ENCODE peak calls at places on chromosome 15, in eight cellular contexts. One of them, this sample, is unnamed.

GRCh38 chr15:60932051-60932915 is 296.8 kb downstream of the RORA start:
- DNase-seq in fibroblast of lung: peak
- DNase-seq in neural crest cell: no peak
- DNase-seq in B cell: no peak
- DNase-seq in astrocyte of the spinal cord: peak
- DNase-seq in bronchial epithelial cell: peak
- DNase-seq in tibial nerve: no peak
- DNase-seq in HFFc6: peak
- DNase-seq in this sample: peak

GRCh38 chr15:46297766-46298165 is 662.9 kb downstream of the SQOR start:
- DNase-seq in fibroblast of lung: no peak
- DNase-seq in neural crest cell: no peak
- DNase-seq in B cell: peak
- DNase-seq in astrocyte of the spinal cord: no peak
- DNase-seq in bronchial epithelial cell: no peak
- DNase-seq in tibial nerve: no peak
- DNase-seq in HFFc6: no peak
- DNase-seq in this sample: no peak

GRCh38 chr15:58966698-58967097 is 20.8 kb upstream of the RNF111 start:
- DNase-seq in fibroblast of lung: peak
- DNase-seq in neural crest cell: no peak
- DNase-seq in B cell: no peak
- DNase-seq in astrocyte of the spinal cord: no peak
- DNase-seq in bronchial epithelial cell: peak
- DNase-seq in tibial nerve: no peak
- DNase-seq in HFFc6: peak
- DNase-seq in this sample: no peak

GRCh38 chr15:26864664-26865191 is 2.1 kb upstream of the GABRA5 start:
- DNase-seq in fibroblast of lung: peak
- DNase-seq in neural crest cell: peak
- DNase-seq in B cell: no peak
- DNase-seq in astrocyte of the spinal cord: peak
- DNase-seq in bronchial epithelial cell: peak
- DNase-seq in tibial nerve: no peak
- DNase-seq in HFFc6: peak
- DNase-seq in this sample: no peak

GRCh38 chr15:44726568-44727461 is 9.5 kb upstream of the TRIM69 start:
- DNase-seq in fibroblast of lung: peak
- DNase-seq in neural crest cell: no peak
- DNase-seq in B cell: peak
- DNase-seq in astrocyte of the spinal cord: peak
- DNase-seq in bronchial epithelial cell: peak
- DNase-seq in tibial nerve: peak
- DNase-seq in HFFc6: peak
- DNase-seq in this sample: peak

GRCh38 chr15:42088801-42089640 is 5.3 kb downstream of the PLA2G4D start:
- DNase-seq in fibroblast of lung: no peak
- DNase-seq in neural crest cell: no peak
- DNase-seq in B cell: no peak
- DNase-seq in astrocyte of the spinal cord: no peak
- DNase-seq in bronchial epithelial cell: no peak
- DNase-seq in tibial nerve: no peak
- DNase-seq in HFFc6: no peak
- DNase-seq in this sample: no peak

GRCh38 chr15:77529394-77530159 is 103.1 kb downstream of the LINGO1 start:
- DNase-seq in fibroblast of lung: no peak
- DNase-seq in neural crest cell: no peak
- DNase-seq in B cell: no peak
- DNase-seq in astrocyte of the spinal cord: no peak
- DNase-seq in bronchial epithelial cell: no peak
- DNase-seq in tibial nerve: no peak
- DNase-seq in HFFc6: no peak
- DNase-seq in this sample: no peak

GRCh38 chr15:58988011-58988785 is 735 bp downstream of the RNF111 start:
- DNase-seq in fibroblast of lung: peak
- DNase-seq in neural crest cell: peak
- DNase-seq in B cell: peak
- DNase-seq in astrocyte of the spinal cord: peak
- DNase-seq in bronchial epithelial cell: peak
- DNase-seq in tibial nerve: peak
- DNase-seq in HFFc6: no peak
- DNase-seq in this sample: no peak

GRCh38 chr15:100658895-100659294 is 56.5 kb downstream of the ASB7 start:
- DNase-seq in fibroblast of lung: no peak
- DNase-seq in neural crest cell: no peak
- DNase-seq in B cell: no peak
- DNase-seq in astrocyte of the spinal cord: no peak
- DNase-seq in bronchial epithelial cell: no peak
- DNase-seq in tibial nerve: no peak
- DNase-seq in HFFc6: no peak
- DNase-seq in this sample: no peak

GRCh38 chr15:78212546-78213424 is 21.6 kb downstream of the ACSBG1 start:
- DNase-seq in fibroblast of lung: peak
- DNase-seq in neural crest cell: no peak
- DNase-seq in B cell: no peak
- DNase-seq in astrocyte of the spinal cord: peak
- DNase-seq in bronchial epithelial cell: peak
- DNase-seq in tibial nerve: no peak
- DNase-seq in HFFc6: peak
- DNase-seq in this sample: peak

GRCh38 chr15:68503791-68504720 is 72.1 kb upstream of the ITGA11 start:
- DNase-seq in fibroblast of lung: peak
- DNase-seq in neural crest cell: no peak
- DNase-seq in B cell: no peak
- DNase-seq in astrocyte of the spinal cord: peak
- DNase-seq in bronchial epithelial cell: no peak
- DNase-seq in tibial nerve: no peak
- DNase-seq in HFFc6: no peak
- DNase-seq in this sample: no peak

GRCh38 chr15:32736351-32737061 is 18.7 kb downstream of the GREM1 start:
- DNase-seq in fibroblast of lung: no peak
- DNase-seq in neural crest cell: no peak
- DNase-seq in B cell: no peak
- DNase-seq in astrocyte of the spinal cord: no peak
- DNase-seq in bronchial epithelial cell: no peak
- DNase-seq in tibial nerve: no peak
- DNase-seq in HFFc6: no peak
- DNase-seq in this sample: no peak

GRCh38 chr15:31366169-31366734 is 39.6 kb downstream of the KLF13 start:
- DNase-seq in fibroblast of lung: no peak
- DNase-seq in neural crest cell: no peak
- DNase-seq in B cell: no peak
- DNase-seq in astrocyte of the spinal cord: no peak
- DNase-seq in bronchial epithelial cell: no peak
- DNase-seq in tibial nerve: peak
- DNase-seq in HFFc6: peak
- DNase-seq in this sample: no peak

GRCh38 chr15:31364301-31365031 is 37.8 kb downstream of the KLF13 start:
- DNase-seq in fibroblast of lung: no peak
- DNase-seq in neural crest cell: no peak
- DNase-seq in B cell: no peak
- DNase-seq in astrocyte of the spinal cord: no peak
- DNase-seq in bronchial epithelial cell: peak
- DNase-seq in tibial nerve: no peak
- DNase-seq in HFFc6: no peak
- DNase-seq in this sample: no peak

GRCh38 chr15:31365032-31365654 is 38.5 kb downstream of the KLF13 start:
- DNase-seq in fibroblast of lung: no peak
- DNase-seq in neural crest cell: no peak
- DNase-seq in B cell: no peak
- DNase-seq in astrocyte of the spinal cord: no peak
- DNase-seq in bronchial epithelial cell: no peak
- DNase-seq in tibial nerve: no peak
- DNase-seq in HFFc6: no peak
- DNase-seq in this sample: no peak

GRCh38 chr15:31367021-31367729 is 40.5 kb downstream of the KLF13 start:
- DNase-seq in fibroblast of lung: no peak
- DNase-seq in neural crest cell: no peak
- DNase-seq in B cell: no peak
- DNase-seq in astrocyte of the spinal cord: no peak
- DNase-seq in bronchial epithelial cell: no peak
- DNase-seq in tibial nerve: no peak
- DNase-seq in HFFc6: no peak
- DNase-seq in this sample: no peak

GRCh38 chr15:31365655-31366127 is 39.1 kb downstream of the KLF13 start:
- DNase-seq in fibroblast of lung: peak
- DNase-seq in neural crest cell: peak
- DNase-seq in B cell: peak
- DNase-seq in astrocyte of the spinal cord: peak
- DNase-seq in bronchial epithelial cell: peak
- DNase-seq in tibial nerve: peak
- DNase-seq in HFFc6: peak
- DNase-seq in this sample: no peak
- TF ChIP-seq CTCF in fibroblast of lung: peak
- TF ChIP-seq CTCF in neural crest cell: peak
- TF ChIP-seq CTCF in B cell: peak
- TF ChIP-seq CTCF in astrocyte of the spinal cord: peak
- TF ChIP-seq CTCF in bronchial epithelial cell: peak
- TF ChIP-seq CTCF in tibial nerve: peak
- TF ChIP-seq CTCF in HFFc6: peak
- TF ChIP-seq CTCF in this sample: peak

GRCh38 chr15:70507772-70508351 is 255.5 kb downstream of the UACA start:
- DNase-seq in fibroblast of lung: peak
- DNase-seq in neural crest cell: no peak
- DNase-seq in B cell: no peak
- DNase-seq in astrocyte of the spinal cord: peak
- DNase-seq in bronchial epithelial cell: peak
- DNase-seq in tibial nerve: no peak
- DNase-seq in HFFc6: no peak
- DNase-seq in this sample: peak

GRCh38 chr15:70510433-70510832 is 252.9 kb downstream of the UACA start:
- DNase-seq in fibroblast of lung: no peak
- DNase-seq in neural crest cell: no peak
- DNase-seq in B cell: no peak
- DNase-seq in astrocyte of the spinal cord: no peak
- DNase-seq in bronchial epithelial cell: no peak
- DNase-seq in tibial nerve: no peak
- DNase-seq in HFFc6: no peak
- DNase-seq in this sample: no peak

GRCh38 chr15:70509282-70510272 is 253.8 kb downstream of the UACA start:
- DNase-seq in fibroblast of lung: no peak
- DNase-seq in neural crest cell: no peak
- DNase-seq in B cell: no peak
- DNase-seq in astrocyte of the spinal cord: no peak
- DNase-seq in bronchial epithelial cell: peak
- DNase-seq in tibial nerve: no peak
- DNase-seq in HFFc6: no peak
- DNase-seq in this sample: no peak

GRCh38 chr15:70505971-70506887 is 257.1 kb downstream of the UACA start:
- DNase-seq in fibroblast of lung: no peak
- DNase-seq in neural crest cell: no peak
- DNase-seq in B cell: no peak
- DNase-seq in astrocyte of the spinal cord: peak
- DNase-seq in bronchial epithelial cell: no peak
- DNase-seq in tibial nerve: no peak
- DNase-seq in HFFc6: no peak
- DNase-seq in this sample: no peak

DNA sequence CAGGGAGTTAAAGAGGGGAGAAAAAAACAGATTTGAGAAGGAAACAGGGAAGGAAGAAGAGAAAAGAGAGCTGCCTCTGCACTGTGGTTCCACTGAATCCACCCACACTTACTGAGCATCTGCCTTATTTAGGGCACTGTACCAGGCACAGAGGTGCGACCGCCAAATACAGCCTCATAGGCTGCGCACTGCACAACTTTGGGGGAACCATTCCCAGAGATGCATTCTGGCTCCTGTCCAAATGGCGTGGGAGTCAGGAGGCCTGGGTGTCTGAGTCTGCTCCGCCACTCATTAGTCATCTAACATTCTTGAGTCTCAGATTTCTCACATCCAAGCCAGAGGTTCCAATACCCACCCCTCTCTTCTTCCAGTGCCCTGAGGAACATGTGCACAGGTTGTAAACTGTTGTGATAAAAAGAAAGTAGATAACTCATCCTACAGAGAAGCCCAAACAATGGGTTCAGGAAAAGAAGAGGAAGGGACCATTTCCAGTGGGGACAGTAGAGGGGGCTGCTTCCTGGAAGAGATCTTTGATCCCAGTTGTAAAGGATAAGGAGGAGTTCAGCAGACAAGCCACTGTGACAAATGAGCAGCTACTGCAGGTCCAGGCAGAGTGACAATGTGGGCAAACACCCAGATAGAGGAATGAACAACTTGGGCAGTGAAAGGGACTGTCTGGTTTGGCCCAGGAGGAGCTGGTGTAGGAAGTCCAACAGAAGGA is 254.6 kb downstream of the UACA start:
- DNase-seq in fibroblast of lung: peak
- DNase-seq in neural crest cell: no peak
- DNase-seq in B cell: no peak
- DNase-seq in astrocyte of the spinal cord: peak
- DNase-seq in bronchial epithelial cell: peak
- DNase-seq in tibial nerve: no peak
- DNase-seq in HFFc6: peak
- DNase-seq in this sample: peak
- TF ChIP-seq CTCF in fibroblast of lung: peak
- TF ChIP-seq CTCF in neural crest cell: no peak
- TF ChIP-seq CTCF in B cell: no peak
- TF ChIP-seq CTCF in astrocyte of the spinal cord: no peak
- TF ChIP-seq CTCF in bronchial epithelial cell: no peak
- TF ChIP-seq CTCF in tibial nerve: no peak
- TF ChIP-seq CTCF in HFFc6: peak
- TF ChIP-seq CTCF in this sample: no peak

GRCh38 chr15:37764733-37765191 is 169.7 kb upstream of the TMCO5A start:
- DNase-seq in fibroblast of lung: peak
- DNase-seq in neural crest cell: peak
- DNase-seq in B cell: peak
- DNase-seq in astrocyte of the spinal cord: peak
- DNase-seq in bronchial epithelial cell: peak
- DNase-seq in tibial nerve: peak
- DNase-seq in HFFc6: peak
- DNase-seq in this sample: no peak
- TF ChIP-seq CTCF in fibroblast of lung: peak
- TF ChIP-seq CTCF in neural crest cell: peak
- TF ChIP-seq CTCF in B cell: peak
- TF ChIP-seq CTCF in astrocyte of the spinal cord: peak
- TF ChIP-seq CTCF in bronchial epithelial cell: peak
- TF ChIP-seq CTCF in tibial nerve: peak
- TF ChIP-seq CTCF in HFFc6: peak
- TF ChIP-seq CTCF in this sample: peak

DNA sequence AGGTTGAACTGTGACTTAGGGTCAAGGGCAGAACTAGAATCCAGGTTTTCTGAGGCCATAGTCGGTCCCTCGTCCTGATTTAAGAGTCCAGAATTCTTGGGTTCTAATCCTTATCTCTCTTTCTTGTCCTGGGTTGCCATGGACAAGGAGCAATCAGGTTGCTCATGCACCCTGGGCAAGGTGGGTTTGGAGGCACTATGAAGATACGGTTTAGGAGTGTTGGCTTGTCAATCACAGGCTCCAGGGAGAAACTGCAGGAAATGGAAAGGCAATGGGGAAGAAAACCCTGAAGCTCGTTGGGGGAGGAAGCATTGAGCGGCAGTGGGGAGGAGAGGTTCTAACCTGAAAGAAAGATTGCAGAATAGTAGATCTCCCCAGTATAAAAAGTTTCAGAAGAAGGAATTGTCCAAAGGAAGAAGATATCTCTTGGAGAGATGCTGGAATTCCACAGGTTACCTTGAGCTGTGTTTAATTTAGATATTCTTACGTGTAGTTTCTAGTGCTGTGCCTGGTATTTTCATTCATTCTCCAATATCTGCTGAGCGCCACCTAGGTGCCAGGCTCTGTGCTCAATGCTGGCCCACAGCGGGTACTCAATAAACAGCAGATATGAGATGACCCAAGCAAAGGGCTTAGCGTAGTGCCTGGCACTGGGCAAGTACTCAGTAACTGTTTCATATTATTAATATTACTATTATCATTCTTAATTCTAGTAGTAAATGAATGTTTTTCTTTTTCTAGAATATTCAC is 2.0 kb downstream of the ACAN start:
- DNase-seq in fibroblast of lung: no peak
- DNase-seq in neural crest cell: no peak
- DNase-seq in B cell: peak
- DNase-seq in astrocyte of the spinal cord: no peak
- DNase-seq in bronchial epithelial cell: no peak
- DNase-seq in tibial nerve: no peak
- DNase-seq in HFFc6: no peak
- DNase-seq in this sample: no peak
- TF ChIP-seq CTCF in fibroblast of lung: no peak
- TF ChIP-seq CTCF in neural crest cell: no peak
- TF ChIP-seq CTCF in B cell: no peak
- TF ChIP-seq CTCF in astrocyte of the spinal cord: no peak
- TF ChIP-seq CTCF in bronchial epithelial cell: no peak
- TF ChIP-seq CTCF in tibial nerve: no peak
- TF ChIP-seq CTCF in HFFc6: no peak
- TF ChIP-seq CTCF in this sample: no peak